ENCODE peak calls at places on chromosomes 16 and 17, in eight cellular contexts. G is neural progenitor cell, K is mucosa of descending colon, W is ELF-1, M is HFF-Myc, Y is tibial artery, I is NCI-H446, N is NCI-H1105. S is an unnamed sample.

GRCh38 chr17:79078476-79079190 is 4.0 kb downstream of the ENGASE start:
- DNase-seq in I (no peak), K (peak; percentile 70), W (no peak), G (no peak), M (no peak), Y (no peak), N (no peak), S (no peak)

GRCh38 chr17:77887464-77888241 is 70.8 kb upstream of the TNRC6C start:
- DNase-seq in M (no peak), G (peak; percentile 47), W (peak; percentile 69), I (no peak), K (peak; percentile 87), N (peak; percentile 37), Y (peak; percentile 97), S (peak; percentile 91)

GRCh38 chr17:39631403-39631802 is 4.7 kb downstream of the PPP1R1B start:
- DNase-seq in Y (no peak), G (no peak), K (no peak), M (no peak), I (no peak), N (no peak), W (peak; percentile 80), S (no peak)

GRCh38 chr17:42276359-42276608 is at the start of gene STAT5B:
- DNase-seq in Y (peak; percentile 83), I (peak; percentile 62), G (peak; percentile 87), K (peak; percentile 84), M (no peak), W (no peak), N (peak; percentile 47), S (peak; percentile 72)

GRCh38 chr17:73194514-73195222 is 1.8 kb downstream of the COG1 start:
- DNase-seq in I (no peak), G (no peak), M (no peak), W (no peak), K (no peak), Y (peak; percentile 53), N (no peak), S (no peak)

GRCh38 chr16:72989203-72989991 is 58.5 kb downstream of the ZFHX3 start:
- DNase-seq in M (peak; percentile 86), Y (no peak), N (no peak), K (no peak), G (no peak), W (no peak), I (peak; percentile 20), S (no peak)

GRCh38 chr17:75983501-75984181 is 4.6 kb downstream of the TEN1 start:
- DNase-seq in K (peak; percentile 44), G (no peak), Y (peak; percentile 57), I (no peak), N (no peak), W (peak; percentile 55), M (no peak), S (no peak)

GRCh38 chr16:379183-379960 is 2.4 kb downstream of the PGAP6 start:
- DNase-seq in K (peak; percentile 88), M (no peak), I (no peak), N (peak; percentile 81), W (peak; percentile 83), G (no peak), Y (no peak), S (no peak)

GRCh38 chr16:3731126-3731935 is 14.0 kb upstream of the TRAP1 start:
- DNase-seq in Y (peak; percentile 55), I (no peak), N (no peak), M (no peak), W (no peak), G (no peak), K (no peak), S (no peak)

GRCh38 chr17:50783905-50784304 is 16.6 kb upstream of the ANKRD40CL start:
- DNase-seq in K (no peak), W (no peak), M (no peak), G (no peak), Y (no peak), I (no peak), N (no peak), S (no peak)

GRCh38 chr16:52068447-52069074 is 478.4 kb downstream of the TOX3 start:
- DNase-seq in M (no peak), K (no peak), W (peak; percentile 38), Y (no peak), N (peak; percentile 76), G (peak; percentile 72), I (peak; percentile 38), S (no peak)

GRCh38 chr17:72467841-72468653 is 347.2 kb downstream of the SOX9 start:
- DNase-seq in I (no peak), G (peak; percentile 64), Y (peak; percentile 60), K (peak; percentile 83), M (peak; percentile 65), W (peak; percentile 65), N (no peak), S (no peak)

GRCh38 chr17:5557485-5557884 is 26.8 kb downstream of the NLRP1 start:
- DNase-seq in I (no peak), K (no peak), N (no peak), M (peak; percentile 19), Y (no peak), W (no peak), G (no peak), S (no peak)

S was measured in heart left ventricle.